ENCODE peak calls at places on chromosome 7, in ten cellular contexts. F is ovary; Y is fibroblast of the aortic adventitia; B is IMR-90; N is CD4-positive, alpha-beta T cell; T is GM06990; P is breast epithelium; K is endodermal cell; M is cardiac muscle cell; S is kidney epithelial cell. I is an unnamed sample.

GRCh38 chr7:44709011-44709915 is 39.4 kb upstream of the ZMIZ2 start:
- DNase-seq in F (no peak), Y (no peak), B (no peak), N (no peak), T (no peak), P (no peak), K (no peak), M (no peak), S (no peak), I (no peak)

GRCh38 chr7:5345671-5346070 is 62.9 kb downstream of the SLC29A4 start:
- DNase-seq in F (no peak), Y (no peak), B (no peak), N (no peak), T (no peak), P (no peak), K (no peak), M (no peak), S (no peak), I (no peak)

GRCh38 chr7:138822867-138823535 is 25.0 kb upstream of the ATP6V0A4 start:
- DNase-seq in F (no peak), Y (no peak), B (no peak), N (no peak), T (no peak), P (no peak), K (peak), M (no peak), S (no peak), I (no peak)

GRCh38 chr7:98509836-98510235 is 107.2 kb upstream of the NPTX2 start:
- DNase-seq in F (no peak), Y (no peak), B (no peak), N (no peak), T (no peak), P (no peak), K (no peak), M (no peak), S (no peak), I (no peak)

GRCh38 chr7:18455644-18456043 is 39.9 kb upstream of the HDAC9 start:
- DNase-seq in F (no peak), Y (no peak), B (no peak), N (no peak), T (no peak), P (no peak), K (no peak), M (no peak), S (no peak), I (no peak)

GRCh38 chr7:103809229-103809994 is 180.0 kb downstream of the RELN start:
- DNase-seq in F (no peak), Y (no peak), B (no peak), N (no peak), T (no peak), P (no peak), K (no peak), M (no peak), S (no peak), I (no peak)

GRCh38 chr7:41820117-41820671 is 117.3 kb upstream of the INHBA start:
- DNase-seq in F (no peak), Y (no peak), B (no peak), N (no peak), T (no peak), P (no peak), K (no peak), M (no peak), S (no peak), I (no peak)

GRCh38 chr7:135074096-135074495 is 73.8 kb upstream of the TMEM140 start:
- DNase-seq in F (no peak), Y (no peak), B (no peak), N (no peak), T (no peak), P (no peak), K (no peak), M (no peak), S (no peak), I (no peak)

GRCh38 chr7:123607423-123607975 is 5.9 kb downstream of the ASB15 start:
- DNase-seq in F (no peak), Y (no peak), B (no peak), N (no peak), T (no peak), P (no peak), K (no peak), M (no peak), S (no peak), I (no peak)

GRCh38 chr7:36014961-36015360 is 138.1 kb upstream of the EEPD1 start:
- DNase-seq in F (no peak), Y (no peak), B (no peak), N (no peak), T (no peak), P (no peak), K (peak), M (no peak), S (no peak), I (no peak)
- TF ChIP-seq CTCF in F (no peak), Y (no peak), B (no peak), N (no peak), T (no peak), P (no peak), K (no peak), M (no peak), S (no peak), I (no peak)

GRCh38 chr7:15016315-15016667 is 113.7 kb upstream of the DGKB start:
- DNase-seq in F (no peak), Y (no peak), B (no peak), N (no peak), T (no peak), P (no peak), K (no peak), M (no peak), S (no peak), I (no peak)
- TF ChIP-seq CTCF in F (no peak), Y (no peak), B (no peak), N (peak), T (no peak), P (no peak), K (peak), M (no peak), S (no peak), I (no peak)

DNA sequence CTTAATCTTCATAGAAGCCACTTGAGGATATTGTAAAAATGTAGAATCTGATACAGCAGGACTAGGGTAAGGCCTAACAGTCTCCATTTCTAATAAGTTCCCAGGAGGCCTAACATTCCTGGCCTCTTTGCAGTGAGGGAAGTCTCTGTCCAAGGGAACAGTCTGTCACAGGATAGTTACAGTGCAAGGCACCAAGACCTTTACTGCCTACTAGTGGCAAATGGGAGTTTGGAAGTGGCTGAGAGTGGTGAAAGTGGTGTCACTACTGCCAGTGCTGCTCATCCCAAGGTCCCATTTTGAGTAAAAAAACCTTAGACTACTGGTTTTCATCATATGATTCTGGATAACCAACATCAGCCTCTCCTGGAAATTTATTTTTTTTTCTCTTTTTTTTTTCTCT is 619.5 kb upstream of the SEMA3D start:
- DNase-seq in F (no peak), Y (no peak), B (no peak), N (no peak), T (no peak), P (no peak), K (peak), M (peak), S (no peak), I (no peak)
- TF ChIP-seq CTCF in F (no peak), Y (no peak), B (no peak), N (no peak), T (no peak), P (no peak), K (peak), M (no peak), S (peak), I (no peak)

GRCh38 chr7:106952175-106952657 is 87.1 kb downstream of the PIK3CG start:
- DNase-seq in F (no peak), Y (no peak), B (no peak), N (no peak), T (no peak), P (no peak), K (no peak), M (no peak), S (no peak), I (no peak)

GRCh38 chr7:106952658-106953231 is 87.7 kb downstream of the PIK3CG start:
- DNase-seq in F (no peak), Y (no peak), B (no peak), N (no peak), T (no peak), P (no peak), K (peak), M (no peak), S (no peak), I (no peak)

GRCh38 chr7:106944035-106944665 is 79.1 kb downstream of the PIK3CG start:
- DNase-seq in F (no peak), Y (no peak), B (no peak), N (no peak), T (no peak), P (no peak), K (peak), M (no peak), S (no peak), I (no peak)

GRCh38 chr7:106947244-106947728 is 82.2 kb downstream of the PIK3CG start:
- DNase-seq in F (no peak), Y (peak), B (peak), N (peak), T (no peak), P (peak), K (peak), M (peak), S (peak), I (no peak)
- TF ChIP-seq CTCF in F (peak), Y (peak), B (peak), N (peak), T (peak), P (peak), K (peak), M (peak), S (peak), I (peak)

GRCh38 chr7:94301024-94301588 is 93.6 kb upstream of the COL1A2 start:
- DNase-seq in F (peak), Y (peak), B (peak), N (no peak), T (no peak), P (no peak), K (peak), M (peak), S (peak), I (no peak)
- TF ChIP-seq CTCF in F (no peak), Y (peak), B (peak), N (no peak), T (no peak), P (no peak), K (peak), M (peak), S (no peak), I (no peak)

GRCh38 chr7:108203433-108204002 is 73.4 kb upstream of the LAMB4 start:
- DNase-seq in F (no peak), Y (no peak), B (no peak), N (no peak), T (peak), P (no peak), K (peak), M (no peak), S (no peak), I (no peak)

GRCh38 chr7:108201766-108202165 is 71.6 kb upstream of the LAMB4 start:
- DNase-seq in F (no peak), Y (no peak), B (no peak), N (no peak), T (no peak), P (no peak), K (no peak), M (no peak), S (no peak), I (no peak)

GRCh38 chr7:108200326-108200725 is 70.2 kb upstream of the LAMB4 start:
- DNase-seq in F (no peak), Y (no peak), B (peak), N (no peak), T (no peak), P (no peak), K (no peak), M (no peak), S (no peak), I (no peak)

GRCh38 chr7:108202743-108203142 is 72.6 kb upstream of the LAMB4 start:
- DNase-seq in F (no peak), Y (no peak), B (no peak), N (no peak), T (no peak), P (no peak), K (peak), M (no peak), S (no peak), I (no peak)

DNA sequence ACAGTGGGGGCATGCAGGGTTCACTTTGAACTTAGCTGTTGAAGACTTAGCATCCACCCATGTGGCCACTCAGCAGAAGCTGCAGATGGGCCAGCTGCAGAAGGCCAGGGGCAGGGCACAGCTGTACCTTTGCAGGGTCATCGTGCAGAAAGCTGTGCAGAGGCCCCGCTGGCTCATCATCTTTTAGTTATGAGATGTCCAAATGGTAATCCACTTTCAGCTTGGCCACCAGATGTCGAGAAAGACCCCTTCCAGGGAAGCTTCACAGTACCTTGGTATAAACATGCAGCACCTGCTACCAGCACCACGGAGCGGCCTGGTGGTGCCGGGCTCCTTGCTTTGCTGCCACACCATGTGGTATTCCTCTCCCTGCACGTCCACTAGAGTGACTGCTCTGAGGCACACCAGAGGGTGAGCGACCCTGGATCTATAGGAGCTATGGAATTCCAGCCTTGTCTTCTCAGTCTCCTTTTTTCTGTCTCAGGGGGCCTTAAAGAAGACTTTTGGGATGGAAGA is 74.2 kb upstream of the LAMB4 start:
- DNase-seq in F (no peak), Y (no peak), B (no peak), N (no peak), T (no peak), P (no peak), K (no peak), M (no peak), S (no peak), I (no peak)
- TF ChIP-seq CTCF in F (no peak), Y (no peak), B (no peak), N (no peak), T (no peak), P (no peak), K (no peak), M (no peak), S (no peak), I (no peak)

GRCh38 chr7:100476903-100477870 is 1.8 kb downstream of the TSC22D4 start:
- DNase-seq in F (peak), Y (no peak), B (no peak), N (no peak), T (no peak), P (no peak), K (peak), M (no peak), S (no peak), I (no peak)
- TF ChIP-seq CTCF in F (no peak), Y (peak), B (peak), N (no peak), T (peak), P (no peak), K (peak), M (peak), S (peak), I (no peak)

GRCh38 chr7:142483659-142484317 is 225.9 kb upstream of the PRSS58 start:
- DNase-seq in F (no peak), Y (no peak), B (no peak), N (no peak), T (no peak), P (no peak), K (peak), M (no peak), S (no peak), I (no peak)
- TF ChIP-seq CTCF in F (no peak), Y (no peak), B (no peak), N (peak), T (no peak), P (no peak), K (peak), M (no peak), S (no peak), I (no peak)

GRCh38 chr7:55173671-55174070 is 154.9 kb downstream of the EGFR start:
- DNase-seq in F (no peak), Y (no peak), B (no peak), N (no peak), T (no peak), P (no peak), K (no peak), M (no peak), S (no peak), I (no peak)
- TF ChIP-seq CTCF in F (no peak), Y (no peak), B (no peak), N (no peak), T (no peak), P (no peak), K (peak), M (no peak), S (no peak), I (no peak)

I was measured in dorsolateral prefrontal cortex.